ENCODE peak calls at places on chromosomes 6 and 20, in ten cellular contexts. One of them, this sample, is unnamed.

GRCh38 chr6:136646377-136646776 is 96.2 kb upstream of the MAP7 start:
- DNase-seq in neural crest cell: no peak
- DNase-seq in heart left ventricle: no peak
- DNase-seq in brain microvascular endothelial cell: no peak
- DNase-seq in fibroblast of pulmonary artery: peak
- DNase-seq in fibroblast of lung: peak
- DNase-seq in Calu3: no peak
- DNase-seq in HL-60: no peak
- DNase-seq in HFF-Myc: no peak
- DNase-seq in A549: no peak
- DNase-seq in this sample: no peak

GRCh38 chr20:4542270-4542669 is 179.4 kb upstream of the PRND start:
- DNase-seq in HL-60: no peak
- DNase-seq in Calu3: no peak
- DNase-seq in A549: no peak
- DNase-seq in brain microvascular endothelial cell: no peak
- DNase-seq in fibroblast of pulmonary artery: no peak
- DNase-seq in fibroblast of lung: no peak
- DNase-seq in HFF-Myc: no peak
- DNase-seq in heart left ventricle: no peak
- DNase-seq in neural crest cell: no peak
- DNase-seq in this sample: no peak

GRCh38 chr20:58420798-58421496 is 31.9 kb downstream of the VAPB start:
- DNase-seq in A549: peak
- DNase-seq in heart left ventricle: no peak
- DNase-seq in fibroblast of lung: peak
- DNase-seq in fibroblast of pulmonary artery: peak
- DNase-seq in HFF-Myc: peak
- DNase-seq in HL-60: no peak
- DNase-seq in Calu3: no peak
- DNase-seq in neural crest cell: no peak
- DNase-seq in brain microvascular endothelial cell: peak
- DNase-seq in this sample: peak

GRCh38 chr6:11934638-11935037 is 77.5 kb upstream of the HIVEP1 start:
- DNase-seq in Calu3: no peak
- DNase-seq in HFF-Myc: no peak
- DNase-seq in A549: no peak
- DNase-seq in fibroblast of pulmonary artery: no peak
- DNase-seq in neural crest cell: no peak
- DNase-seq in fibroblast of lung: no peak
- DNase-seq in brain microvascular endothelial cell: no peak
- DNase-seq in HL-60: no peak
- DNase-seq in heart left ventricle: no peak
- DNase-seq in this sample: no peak

GRCh38 chr6:138291036-138291848 is 73.0 kb upstream of the PBOV1 start:
- DNase-seq in A549: no peak
- DNase-seq in neural crest cell: no peak
- DNase-seq in brain microvascular endothelial cell: no peak
- DNase-seq in HL-60: no peak
- DNase-seq in Calu3: no peak
- DNase-seq in fibroblast of lung: no peak
- DNase-seq in HFF-Myc: no peak
- DNase-seq in fibroblast of pulmonary artery: no peak
- DNase-seq in heart left ventricle: no peak
- DNase-seq in this sample: no peak

GRCh38 chr20:61631770-61632169 is 379.7 kb downstream of the CDH4 start:
- DNase-seq in Calu3: no peak
- DNase-seq in HL-60: no peak
- DNase-seq in fibroblast of lung: no peak
- DNase-seq in HFF-Myc: no peak
- DNase-seq in heart left ventricle: no peak
- DNase-seq in brain microvascular endothelial cell: no peak
- DNase-seq in A549: no peak
- DNase-seq in neural crest cell: no peak
- DNase-seq in fibroblast of pulmonary artery: no peak
- DNase-seq in this sample: no peak

GRCh38 chr20:3616250-3616649 is 46.9 kb downstream of the GFRA4 start:
- DNase-seq in neural crest cell: no peak
- DNase-seq in heart left ventricle: no peak
- DNase-seq in HFF-Myc: no peak
- DNase-seq in brain microvascular endothelial cell: no peak
- DNase-seq in fibroblast of pulmonary artery: peak
- DNase-seq in fibroblast of lung: peak
- DNase-seq in Calu3: no peak
- DNase-seq in A549: no peak
- DNase-seq in HL-60: no peak
- DNase-seq in this sample: no peak

GRCh38 chr6:47132724-47133123 is 90.6 kb upstream of the ADGRF1 start:
- DNase-seq in fibroblast of lung: no peak
- DNase-seq in Calu3: no peak
- DNase-seq in A549: no peak
- DNase-seq in neural crest cell: no peak
- DNase-seq in HFF-Myc: no peak
- DNase-seq in fibroblast of pulmonary artery: no peak
- DNase-seq in heart left ventricle: no peak
- DNase-seq in brain microvascular endothelial cell: no peak
- DNase-seq in HL-60: no peak
- DNase-seq in this sample: no peak

GRCh38 chr6:22099241-22099640 is 197.6 kb downstream of the PRL start:
- DNase-seq in Calu3: no peak
- DNase-seq in HFF-Myc: peak
- DNase-seq in HL-60: no peak
- DNase-seq in fibroblast of pulmonary artery: no peak
- DNase-seq in brain microvascular endothelial cell: no peak
- DNase-seq in heart left ventricle: no peak
- DNase-seq in A549: no peak
- DNase-seq in fibroblast of lung: no peak
- DNase-seq in neural crest cell: no peak
- DNase-seq in this sample: no peak

GRCh38 chr20:46353506-46354206 is 45.4 kb upstream of the CDH22 start:
- DNase-seq in brain microvascular endothelial cell: no peak
- DNase-seq in heart left ventricle: no peak
- DNase-seq in A549: no peak
- DNase-seq in neural crest cell: no peak
- DNase-seq in HFF-Myc: no peak
- DNase-seq in HL-60: no peak
- DNase-seq in Calu3: no peak
- DNase-seq in fibroblast of lung: no peak
- DNase-seq in fibroblast of pulmonary artery: no peak
- DNase-seq in this sample: no peak

GRCh38 chr20:19990911-19991707 is 26.1 kb upstream of the NAA20 start:
- DNase-seq in heart left ventricle: no peak
- DNase-seq in fibroblast of lung: peak
- DNase-seq in A549: no peak
- DNase-seq in brain microvascular endothelial cell: no peak
- DNase-seq in neural crest cell: no peak
- DNase-seq in HFF-Myc: no peak
- DNase-seq in HL-60: no peak
- DNase-seq in fibroblast of pulmonary artery: no peak
- DNase-seq in Calu3: no peak
- DNase-seq in this sample: no peak

GRCh38 chr6:157613011-157613522 is 210.0 kb upstream of the SNX9 start:
- DNase-seq in HFF-Myc: no peak
- DNase-seq in A549: peak
- DNase-seq in HL-60: peak
- DNase-seq in neural crest cell: no peak
- DNase-seq in Calu3: peak
- DNase-seq in brain microvascular endothelial cell: peak
- DNase-seq in heart left ventricle: no peak
- DNase-seq in fibroblast of pulmonary artery: peak
- DNase-seq in fibroblast of lung: peak
- DNase-seq in this sample: peak

GRCh38 chr6:45713981-45714685 is 301.5 kb downstream of the CLIC5 start:
- DNase-seq in HFF-Myc: no peak
- DNase-seq in fibroblast of lung: no peak
- DNase-seq in neural crest cell: no peak
- DNase-seq in Calu3: no peak
- DNase-seq in A549: no peak
- DNase-seq in HL-60: no peak
- DNase-seq in fibroblast of pulmonary artery: no peak
- DNase-seq in brain microvascular endothelial cell: no peak
- DNase-seq in heart left ventricle: no peak
- DNase-seq in this sample: no peak

GRCh38 chr6:25239059-25239458 is 40.1 kb upstream of the CARMIL1 start:
- DNase-seq in A549: no peak
- DNase-seq in Calu3: no peak
- DNase-seq in fibroblast of lung: peak
- DNase-seq in HFF-Myc: no peak
- DNase-seq in heart left ventricle: no peak
- DNase-seq in HL-60: no peak
- DNase-seq in neural crest cell: no peak
- DNase-seq in brain microvascular endothelial cell: no peak
- DNase-seq in fibroblast of pulmonary artery: no peak
- DNase-seq in this sample: no peak

GRCh38 chr6:148874698-148875293 is 128.0 kb downstream of the UST start:
- DNase-seq in Calu3: no peak
- DNase-seq in neural crest cell: no peak
- DNase-seq in fibroblast of lung: peak
- DNase-seq in brain microvascular endothelial cell: no peak
- DNase-seq in fibroblast of pulmonary artery: peak
- DNase-seq in HL-60: no peak
- DNase-seq in HFF-Myc: no peak
- DNase-seq in A549: no peak
- DNase-seq in heart left ventricle: peak
- DNase-seq in this sample: peak

DNA sequence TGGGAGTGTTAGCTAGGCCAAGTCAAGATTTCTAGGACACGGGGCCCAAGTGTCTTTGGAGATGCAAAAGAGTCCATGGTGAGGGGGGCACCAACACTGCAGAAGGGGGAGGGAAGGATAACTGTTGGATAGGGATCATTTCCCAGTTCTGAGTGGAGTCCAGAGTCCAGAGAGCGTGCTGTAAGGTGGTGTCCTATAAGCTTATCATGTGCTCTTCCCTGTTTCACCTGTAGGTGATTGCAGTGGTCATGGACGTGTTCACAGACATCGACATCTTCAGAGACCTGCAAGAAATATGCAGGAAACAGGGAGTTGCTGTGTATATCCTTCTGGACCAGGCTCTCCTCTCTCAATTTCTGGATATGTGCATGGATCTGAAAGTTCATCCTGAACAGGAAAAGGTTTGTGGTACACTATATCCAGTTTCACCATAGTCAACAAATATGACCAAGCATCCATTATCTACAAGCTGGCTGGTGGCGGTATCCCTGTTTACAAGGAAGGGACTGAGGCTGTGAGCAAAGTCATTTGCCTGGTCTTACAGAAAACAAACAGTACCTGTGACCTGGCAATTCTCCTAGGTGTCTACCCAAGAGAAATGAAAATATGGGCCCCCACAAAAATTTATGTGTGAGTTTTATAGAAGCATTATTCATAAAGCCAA is 15.6 kb downstream of the FAM83D start:
- DNase-seq in brain microvascular endothelial cell: no peak
- DNase-seq in fibroblast of lung: no peak
- DNase-seq in neural crest cell: no peak
- DNase-seq in heart left ventricle: no peak
- DNase-seq in fibroblast of pulmonary artery: no peak
- DNase-seq in A549: peak
- DNase-seq in HFF-Myc: no peak
- DNase-seq in HL-60: no peak
- DNase-seq in Calu3: no peak
- DNase-seq in this sample: no peak
- TF ChIP-seq CTCF in brain microvascular endothelial cell: peak
- TF ChIP-seq CTCF in fibroblast of lung: no peak
- TF ChIP-seq CTCF in neural crest cell: peak
- TF ChIP-seq CTCF in heart left ventricle: no peak
- TF ChIP-seq CTCF in fibroblast of pulmonary artery: no peak
- TF ChIP-seq CTCF in A549: no peak
- TF ChIP-seq CTCF in HFF-Myc: no peak
- TF ChIP-seq CTCF in HL-60: no peak
- TF ChIP-seq CTCF in Calu3: peak
- TF ChIP-seq CTCF in this sample: no peak

GRCh38 chr6:38720295-38720694 is 5.2 kb downstream of the DNAH8 start:
- DNase-seq in brain microvascular endothelial cell: no peak
- DNase-seq in heart left ventricle: no peak
- DNase-seq in neural crest cell: no peak
- DNase-seq in A549: peak
- DNase-seq in HL-60: no peak
- DNase-seq in HFF-Myc: no peak
- DNase-seq in fibroblast of lung: no peak
- DNase-seq in Calu3: peak
- DNase-seq in fibroblast of pulmonary artery: peak
- DNase-seq in this sample: peak
- TF ChIP-seq CTCF in brain microvascular endothelial cell: peak
- TF ChIP-seq CTCF in heart left ventricle: no peak
- TF ChIP-seq CTCF in neural crest cell: peak
- TF ChIP-seq CTCF in A549: no peak
- TF ChIP-seq CTCF in HL-60: no peak
- TF ChIP-seq CTCF in HFF-Myc: peak
- TF ChIP-seq CTCF in fibroblast of lung: no peak
- TF ChIP-seq CTCF in Calu3: no peak
- TF ChIP-seq CTCF in fibroblast of pulmonary artery: peak
- TF ChIP-seq CTCF in this sample: no peak

GRCh38 chr6:100920028-100920427 is 38.9 kb upstream of the ASCC3 start:
- DNase-seq in A549: no peak
- DNase-seq in heart left ventricle: no peak
- DNase-seq in brain microvascular endothelial cell: no peak
- DNase-seq in fibroblast of pulmonary artery: no peak
- DNase-seq in fibroblast of lung: no peak
- DNase-seq in HFF-Myc: no peak
- DNase-seq in Calu3: no peak
- DNase-seq in HL-60: no peak
- DNase-seq in neural crest cell: no peak
- DNase-seq in this sample: no peak
- TF ChIP-seq CTCF in A549: no peak
- TF ChIP-seq CTCF in heart left ventricle: no peak
- TF ChIP-seq CTCF in brain microvascular endothelial cell: no peak
- TF ChIP-seq CTCF in fibroblast of pulmonary artery: no peak
- TF ChIP-seq CTCF in fibroblast of lung: no peak
- TF ChIP-seq CTCF in HFF-Myc: no peak
- TF ChIP-seq CTCF in Calu3: no peak
- TF ChIP-seq CTCF in HL-60: no peak
- TF ChIP-seq CTCF in neural crest cell: no peak
- TF ChIP-seq CTCF in this sample: no peak

GRCh38 chr6:161200610-161201201 is 73.2 kb downstream of the AGPAT4 start:
- DNase-seq in fibroblast of pulmonary artery: no peak
- DNase-seq in neural crest cell: no peak
- DNase-seq in brain microvascular endothelial cell: no peak
- DNase-seq in Calu3: no peak
- DNase-seq in fibroblast of lung: no peak
- DNase-seq in heart left ventricle: no peak
- DNase-seq in A549: no peak
- DNase-seq in HL-60: no peak
- DNase-seq in HFF-Myc: no peak
- DNase-seq in this sample: no peak
- TF ChIP-seq CTCF in fibroblast of pulmonary artery: peak
- TF ChIP-seq CTCF in neural crest cell: peak
- TF ChIP-seq CTCF in brain microvascular endothelial cell: peak
- TF ChIP-seq CTCF in Calu3: no peak
- TF ChIP-seq CTCF in fibroblast of lung: no peak
- TF ChIP-seq CTCF in heart left ventricle: no peak
- TF ChIP-seq CTCF in A549: no peak
- TF ChIP-seq CTCF in HL-60: no peak
- TF ChIP-seq CTCF in HFF-Myc: no peak
- TF ChIP-seq CTCF in this sample: no peak

GRCh38 chr6:32785781-32786533 is 22.6 kb upstream of the HLA-DQB2 start:
- DNase-seq in Calu3: peak
- DNase-seq in brain microvascular endothelial cell: peak
- DNase-seq in heart left ventricle: peak
- DNase-seq in HFF-Myc: peak
- DNase-seq in fibroblast of lung: peak
- DNase-seq in A549: peak
- DNase-seq in neural crest cell: peak
- DNase-seq in fibroblast of pulmonary artery: peak
- DNase-seq in HL-60: no peak
- DNase-seq in this sample: peak
- TF ChIP-seq CTCF in Calu3: peak
- TF ChIP-seq CTCF in brain microvascular endothelial cell: peak
- TF ChIP-seq CTCF in heart left ventricle: peak
- TF ChIP-seq CTCF in HFF-Myc: peak
- TF ChIP-seq CTCF in fibroblast of lung: peak
- TF ChIP-seq CTCF in A549: peak
- TF ChIP-seq CTCF in neural crest cell: peak
- TF ChIP-seq CTCF in fibroblast of pulmonary artery: peak
- TF ChIP-seq CTCF in HL-60: peak
- TF ChIP-seq CTCF in this sample: peak